ENCODE peak calls at places on chromosomes 12 and 14, in four cellular contexts. K is AG09309; G is stimulated activated CD4-positive, alpha-beta T cell treated with anti-CD3 and anti-CD28 coated beads, TNF-alpha, amount 100 ng/mL, for 1 hour; A is astrocyte. H is an unnamed sample.

GRCh38 chr14:101547961-101548669 is 13.2 kb upstream of the DIO3 start:
- DNase-seq in K (no peak), A (no peak), G (no peak), H (no peak)

GRCh38 chr14:24082411-24083080 is 11.2 kb downstream of the CPNE6 start:
- DNase-seq in A (no peak), K (no peak), G (no peak), H (no peak)

GRCh38 chr14:58426819-58427288 is 477 bp downstream of the TIMM9 start:
- DNase-seq in K (peak), G (peak), A (peak), H (peak)

GRCh38 chr14:44914849-44915248 is 46.9 kb downstream of the KLHL28 start:
- DNase-seq in K (no peak), G (no peak), A (peak), H (no peak)

GRCh38 chr12:117857632-117858274 is 111.0 kb downstream of the KSR2 start:
- DNase-seq in A (peak), G (peak), K (no peak), H (peak)

GRCh38 chr12:43776498-43776897 is 17.7 kb downstream of the IRAK4 start:
- DNase-seq in A (no peak), K (no peak), G (no peak), H (no peak)

GRCh38 chr12:7869137-7869536 is 3.6 kb downstream of the SLC2A14 start:
- DNase-seq in A (peak), G (no peak), K (peak), H (no peak)

GRCh38 chr12:50936821-50937220 is 15.5 kb upstream of the HIGD1C start:
- DNase-seq in A (no peak), G (no peak), K (no peak), H (peak)

GRCh38 chr12:43964966-43965365 is 129.1 kb downstream of the TMEM117 start:
- DNase-seq in A (peak), K (no peak), G (no peak), H (peak)

GRCh38 chr14:91230363-91231035 is 14.0 kb downstream of the GPR68 start:
- DNase-seq in G (no peak), A (peak), K (no peak), H (no peak)

GRCh38 chr12:54033106-54033979 is 493 bp downstream of the HOXC5 start:
- DNase-seq in G (no peak), K (no peak), A (no peak), H (no peak)

GRCh38 chr14:63727231-63727735 is 582 bp downstream of the SGPP1 start:
- DNase-seq in G (no peak), K (no peak), A (peak), H (peak)

GRCh38 chr14:20427231-20428009 is 8.5 kb downstream of the KLHL33 start:
- DNase-seq in K (no peak), G (no peak), A (peak), H (peak)

GRCh38 chr14:100825691-100826331 is at the start of gene MEG3:
- DNase-seq in G (no peak), K (peak), A (peak), H (peak)

GRCh38 chr14:90115780-90116179 is 54.0 kb downstream of the KCNK13 start:
- DNase-seq in A (no peak), K (no peak), G (no peak), H (no peak)

GRCh38 chr14:36951380-36951911 is 221.0 kb downstream of the SLC25A21 start:
- DNase-seq in A (no peak), G (no peak), K (no peak), H (no peak)

GRCh38 chr14:100271247-100271939 is 32.4 kb downstream of the YY1 start:
- DNase-seq in K (no peak), A (no peak), G (no peak), H (no peak)

GRCh38 chr12:51246254-51246853 is 7.7 kb downstream of the DAZAP2 start:
- DNase-seq in A (peak), K (no peak), G (no peak), H (peak)

GRCh38 chr14:59262717-59263469 is 74.4 kb downstream of the DAAM1 start:
- DNase-seq in A (no peak), G (no peak), K (no peak), H (no peak)

GRCh38 chr12:91565816-91566215 is 383.2 kb upstream of the DCN start:
- DNase-seq in G (no peak), K (no peak), A (no peak), H (no peak)

GRCh38 chr14:86038401-86038985 is 508.5 kb downstream of the FLRT2 start:
- DNase-seq in K (peak), G (peak), A (peak), H (peak)

GRCh38 chr12:66945189-66945817 is 266.4 kb upstream of the GRIP1 start:
- DNase-seq in G (no peak), A (no peak), K (no peak), H (no peak)

GRCh38 chr12:54658306-54659264 is 10.4 kb upstream of the DCD start:
- DNase-seq in G (peak), K (no peak), A (no peak), H (peak)

GRCh38 chr12:110022980-110023633 is 23.9 kb downstream of the ANKRD13A start:
- DNase-seq in K (no peak), A (peak), G (no peak), H (no peak)

H was measured in NCI-H226.